ENCODE peak calls at places on chromosomes 5 and 9, in four cellular contexts. W is ovary, O is D721Med, M is HFFc6. F is an unnamed sample.

GRCh38 chr5:142495561-142495960 is 170.7 kb upstream of the SPRY4 start:
- DNase-seq in M (no peak), W (no peak), O (no peak), F (no peak)

GRCh38 chr9:116800885-116801284 is 113.8 kb downstream of the TRIM32 start:
- DNase-seq in W (no peak), M (no peak), O (no peak), F (no peak)

GRCh38 chr5:41247135-41247534 is 33.8 kb upstream of the C6 start:
- DNase-seq in M (no peak), W (no peak), O (no peak), F (no peak)

GRCh38 chr5:144203750-144204596 is 33.3 kb downstream of the KCTD16 start:
- DNase-seq in W (no peak), M (peak; percentile 70), O (no peak), F (peak; percentile 61)

GRCh38 chr5:79109527-79110492 is 1.8 kb upstream of the BHMT start:
- DNase-seq in O (peak; percentile 26), W (no peak), M (no peak), F (peak; percentile 68)

GRCh38 chr5:53052499-53052898 is 57.1 kb downstream of the MOCS2 start:
- DNase-seq in M (no peak), W (no peak), O (no peak), F (no peak)

GRCh38 chr5:173396311-173396993 is 68.2 kb upstream of the STC2 start:
- DNase-seq in O (no peak), M (no peak), W (no peak), F (peak; percentile 2)

GRCh38 chr5:155850411-155850810 is 476.6 kb upstream of the SGCD start:
- DNase-seq in O (no peak), W (no peak), M (no peak), F (no peak)

GRCh38 chr5:82595083-82595482 is 316.9 kb upstream of the RPS23 start:
- DNase-seq in W (no peak), O (no peak), M (no peak), F (no peak)

GRCh38 chr5:168064457-168064856 is 227.0 kb upstream of the WWC1 start:
- DNase-seq in O (no peak), M (no peak), W (no peak), F (no peak)

GRCh38 chr9:108933231-108933630 is 693 bp downstream of the ELP1 start:
- DNase-seq in W (no peak), M (peak; percentile 10), O (no peak), F (no peak)

GRCh38 chr9:132235894-132236661 is 74.2 kb downstream of the NTNG2 start:
- DNase-seq in M (peak; percentile 34), W (peak; percentile 83), O (peak; percentile 90), F (peak; percentile 88)

GRCh38 chr9:134895849-134896833 is 15.5 kb downstream of the FCN2 start:
- DNase-seq in M (peak; percentile 57), W (peak; percentile 87), O (no peak), F (peak; percentile 10)

GRCh38 chr9:133490201-133490681 is 11.3 kb upstream of the SLC2A6 start:
- DNase-seq in M (no peak), O (no peak), W (no peak), F (no peak)

GRCh38 chr5:140351609-140352334 is 5.4 kb upstream of the HBEGF start:
- DNase-seq in O (no peak), M (peak; percentile 69), W (no peak), F (peak; percentile 67)

GRCh38 chr9:104993291-104993963 is 65.5 kb upstream of the ABCA1 start:
- DNase-seq in M (peak; percentile 71), O (no peak), W (no peak), F (peak; percentile 42)

GRCh38 chr9:86176468-86176867 is 77.1 kb upstream of the GOLM1 start:
- DNase-seq in M (no peak), O (no peak), W (no peak), F (no peak)

GRCh38 chr9:93128011-93128714 is 5.9 kb downstream of the NINJ1 start:
- DNase-seq in W (peak; percentile 11), O (no peak), M (no peak), F (no peak)

GRCh38 chr9:96044401-96044800 is 168.9 kb downstream of the ERCC6L2 start:
- DNase-seq in W (no peak), O (no peak), M (no peak), F (no peak)

GRCh38 chr5:83645936-83646335 is 74.7 kb downstream of the HAPLN1 start:
- DNase-seq in O (no peak), M (no peak), W (no peak), F (no peak)

GRCh38 chr9:83981126-83981871 is 694 bp downstream of the RMI1 start:
- DNase-seq in W (no peak), O (no peak), M (peak; percentile 27), F (no peak)

GRCh38 chr9:93667006-93667405 is 90.6 kb downstream of the PHF2 start:
- DNase-seq in O (no peak), W (no peak), M (no peak), F (no peak)

GRCh38 chr5:169812786-169813185 is 167.5 kb downstream of the INSYN2B start:
- DNase-seq in W (no peak), O (no peak), M (no peak), F (no peak)

GRCh38 chr5:761854-762685 is 22.5 kb downstream of the ZDHHC11B start:
- DNase-seq in W (peak; percentile 5), M (no peak), O (no peak), F (no peak)

GRCh38 chr5:95826949-95827595 is 4.5 kb upstream of the GLRX start:
- DNase-seq in M (no peak), W (no peak), O (no peak), F (no peak)

GRCh38 chr5:175052351-175052750 is 328.0 kb downstream of the MSX2 start:
- DNase-seq in O (no peak), M (no peak), W (no peak), F (no peak)

GRCh38 chr5:129155876-129156275 is 61.3 kb downstream of the ISOC1 start:
- DNase-seq in W (no peak), O (no peak), M (no peak), F (no peak)

GRCh38 chr5:180860887-180861822 is at the start of gene ZFP62:
- DNase-seq in M (peak; percentile 77), W (peak; percentile 95), O (peak; percentile 71), F (peak; percentile 91)
- TF ChIP-seq CTCF in M (peak; percentile 13), W (no peak), O (no peak), F (peak; percentile 13)

GRCh38 chr9:18229992-18230676 is 243.8 kb upstream of the ADAMTSL1 start:
- DNase-seq in W (no peak), O (no peak), M (no peak), F (no peak)
- TF ChIP-seq CTCF in W (no peak), O (no peak), M (peak; percentile 38), F (no peak)

GRCh38 chr5:16755641-16756040 is 138.8 kb upstream of the RETREG1 start:
- DNase-seq in O (peak; percentile 32), M (no peak), W (no peak), F (no peak)

GRCh38 chr5:16756692-16757091 is 139.9 kb upstream of the RETREG1 start:
- DNase-seq in M (no peak), W (no peak), O (no peak), F (no peak)

GRCh38 chr5:16757146-16757545 is 140.3 kb upstream of the RETREG1 start:
- DNase-seq in M (no peak), W (no peak), O (no peak), F (no peak)

GRCh38 chr5:16754621-16755020 is 137.8 kb upstream of the RETREG1 start:
- DNase-seq in O (no peak), M (no peak), W (no peak), F (no peak)

DNA sequence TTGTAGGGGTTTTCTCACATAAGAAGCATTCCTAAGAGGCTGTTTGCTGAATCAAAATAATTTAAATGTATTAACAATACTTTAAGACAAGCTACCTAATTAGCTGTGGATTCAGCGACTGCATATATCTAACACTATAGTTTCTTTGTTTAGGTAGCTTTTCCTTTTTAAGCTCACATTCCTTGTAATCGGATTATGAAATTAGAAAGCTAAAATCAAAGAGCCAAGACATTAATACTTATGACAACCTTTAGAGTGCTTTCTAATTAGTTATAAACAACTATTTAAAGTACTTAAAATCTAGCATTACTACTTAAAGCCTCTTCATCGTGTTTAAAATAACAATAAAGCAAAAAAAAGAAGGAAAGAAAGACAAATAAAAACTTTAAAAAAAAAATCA is 137.3 kb upstream of the RETREG1 start:
- DNase-seq in W (no peak), M (no peak), O (peak; percentile 23), F (no peak)
- TF ChIP-seq CTCF in W (no peak), M (no peak), O (no peak), F (no peak)

DNA sequence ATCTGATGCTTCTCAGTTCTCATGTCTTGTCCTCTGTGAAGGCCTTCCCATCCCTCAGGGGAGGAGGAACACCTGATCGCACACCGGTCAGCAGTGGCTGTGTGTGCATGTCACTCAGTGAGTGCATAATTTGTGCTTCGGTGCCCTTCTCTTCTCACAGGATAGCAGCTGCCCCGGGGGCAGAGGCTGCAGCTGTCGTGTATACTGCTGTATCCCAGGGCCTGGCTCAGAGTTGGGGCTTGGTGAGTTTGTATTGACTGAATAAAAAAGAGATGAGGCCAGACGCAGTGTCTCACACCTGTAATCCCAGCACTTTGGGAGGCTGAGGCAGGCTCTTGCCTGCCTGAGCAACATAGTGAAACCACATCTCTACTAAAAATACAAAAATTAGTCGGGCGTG is 49.7 kb upstream of the NCS1 start:
- DNase-seq in M (no peak), W (no peak), O (no peak), F (no peak)
- TF ChIP-seq CTCF in M (no peak), W (no peak), O (no peak), F (no peak)

GRCh38 chr9:81683214-81683613 is 6.1 kb downstream of the TLE1 start:
- DNase-seq in O (no peak), M (no peak), W (no peak), F (no peak)

GRCh38 chr9:81687521-81688261 is 1.7 kb downstream of the TLE1 start:
- DNase-seq in M (no peak), O (no peak), W (peak; percentile 69), F (peak; percentile 6)

GRCh38 chr9:81683704-81684103 is 5.6 kb downstream of the TLE1 start:
- DNase-seq in O (no peak), W (no peak), M (no peak), F (no peak)

GRCh38 chr9:81686614-81687520 is 2.5 kb downstream of the TLE1 start:
- DNase-seq in M (peak; percentile 66), O (no peak), W (peak; percentile 76), F (peak; percentile 56)

GRCh38 chr9:81685763-81686613 is 3.4 kb downstream of the TLE1 start:
- DNase-seq in W (no peak), M (peak; percentile 44), O (no peak), F (no peak)
- TF ChIP-seq CTCF in W (no peak), M (peak; percentile 55), O (no peak), F (no peak)

GRCh38 chr9:124885551-124885950 is 23.6 kb downstream of the ARPC5L start:
- DNase-seq in W (no peak), M (no peak), O (no peak), F (no peak)
- TF ChIP-seq CTCF in W (no peak), M (no peak), O (no peak), F (no peak)

DNA sequence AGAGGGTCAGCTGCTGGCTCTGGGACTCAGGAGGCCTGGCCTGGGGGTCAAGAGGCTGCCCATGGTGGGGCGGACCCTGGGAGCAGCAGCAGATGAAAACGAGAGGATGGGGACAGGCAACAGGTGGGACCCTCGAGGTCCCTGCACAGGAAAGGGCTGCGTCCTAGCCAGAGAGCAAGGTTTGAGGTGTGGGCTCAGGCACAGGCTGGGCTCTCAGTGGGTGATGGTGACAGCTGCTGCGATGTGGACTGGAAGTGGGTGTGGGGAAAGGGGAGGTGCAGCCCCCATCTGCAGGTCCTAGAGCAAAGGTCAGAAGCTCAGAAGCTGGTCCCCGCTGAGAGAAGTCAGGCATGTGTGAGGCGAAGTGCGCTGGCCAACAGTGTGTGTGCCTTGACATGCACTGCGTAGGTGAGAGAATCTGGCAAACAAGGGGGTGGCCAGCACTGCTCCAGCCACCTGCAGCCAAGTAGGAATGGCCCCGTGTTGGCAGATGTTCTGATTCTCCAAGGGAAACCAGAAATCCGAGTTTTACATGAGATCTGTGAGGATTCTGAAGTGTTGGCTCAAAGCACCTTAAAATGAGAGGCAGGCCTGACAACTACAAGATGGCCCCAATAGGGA is 85.7 kb downstream of the COL23A1 start:
- DNase-seq in W (no peak), M (no peak), O (no peak), F (no peak)
- TF ChIP-seq CTCF in W (no peak), M (no peak), O (no peak), F (no peak)